ENCODE peak calls at places on chromosomes 13 and 19, in eight cellular contexts. F is hepatocyte, N is PC-3, W is OCI-LY7, V is MM.1S, D is HCT116, H is GM23248, P is SK-N-SH. Q is an unnamed sample. For H3K9me2, the result is how much of the 10 kb centered on the place peaks cover.

GRCh38 chr13:36997716-36998427 is 1.3 kb downstream of the ALG5 start:
- DNase-seq in F (no peak), N (no peak), W (no peak), V (no peak), D (no peak), H (peak), P (no peak), Q (no peak)

GRCh38 chr19:58450836-58451357 is 525 bp upstream of the ZNF324B start:
- DNase-seq in F (peak), N (peak), W (no peak), V (no peak), D (no peak), H (peak), P (no peak), Q (no peak)

GRCh38 chr19:13190781-13191540 is 40.8 kb downstream of the IER2 start:
- DNase-seq in F (peak), N (no peak), W (no peak), V (no peak), D (no peak), H (no peak), P (no peak), Q (no peak)

GRCh38 chr13:98405107-98405571 is 171.8 kb downstream of the STK24 start:
- DNase-seq in F (peak), N (no peak), W (no peak), V (no peak), D (no peak), H (peak), P (peak), Q (peak)

GRCh38 chr19:50896591-50897190 is 14.5 kb downstream of the KLK4 start:
- DNase-seq in F (peak), N (peak), W (peak), V (no peak), D (peak), H (peak), P (no peak), Q (no peak)

GRCh38 chr13:97133955-97134354 is 88.2 kb upstream of the MBNL2 start:
- DNase-seq in F (no peak), N (peak), W (no peak), V (no peak), D (no peak), H (no peak), P (no peak), Q (no peak)

GRCh38 chr13:114124921-114125320 is 7.5 kb downstream of the RASA3 start:
- DNase-seq in F (no peak), N (peak), W (no peak), V (no peak), D (no peak), H (peak), P (no peak), Q (no peak)

GRCh38 chr19:7924241-7924640 is 1.7 kb downstream of the CTXN1 start:
- DNase-seq in F (no peak), N (no peak), W (no peak), V (no peak), D (no peak), H (no peak), P (no peak), Q (no peak)

GRCh38 chr13:76886005-76886291 is 257 bp downstream of the KCTD12 start:
- DNase-seq in F (no peak), N (no peak), W (no peak), V (no peak), D (no peak), H (no peak), P (no peak), Q (no peak)

GRCh38 chr13:101013245-101013644 is 338.6 kb upstream of the TMTC4 start:
- DNase-seq in F (no peak), N (peak), W (no peak), V (no peak), D (no peak), H (peak), P (no peak), Q (no peak)

GRCh38 chr13:100881291-100881864 is 206.8 kb upstream of the TMTC4 start:
- DNase-seq in F (no peak), N (no peak), W (no peak), V (no peak), D (no peak), H (peak), P (peak), Q (no peak)

GRCh38 chr19:35928507-35928906 is 7.7 kb upstream of the LRFN3 start:
- DNase-seq in F (no peak), N (no peak), W (peak), V (no peak), D (no peak), H (no peak), P (no peak), Q (no peak)

GRCh38 chr13:55199132-55199531 is 1941.6 kb upstream of the PRR20A start:
- DNase-seq in F (peak), N (peak), W (no peak), V (no peak), D (no peak), H (no peak), P (no peak), Q (peak)

DNA sequence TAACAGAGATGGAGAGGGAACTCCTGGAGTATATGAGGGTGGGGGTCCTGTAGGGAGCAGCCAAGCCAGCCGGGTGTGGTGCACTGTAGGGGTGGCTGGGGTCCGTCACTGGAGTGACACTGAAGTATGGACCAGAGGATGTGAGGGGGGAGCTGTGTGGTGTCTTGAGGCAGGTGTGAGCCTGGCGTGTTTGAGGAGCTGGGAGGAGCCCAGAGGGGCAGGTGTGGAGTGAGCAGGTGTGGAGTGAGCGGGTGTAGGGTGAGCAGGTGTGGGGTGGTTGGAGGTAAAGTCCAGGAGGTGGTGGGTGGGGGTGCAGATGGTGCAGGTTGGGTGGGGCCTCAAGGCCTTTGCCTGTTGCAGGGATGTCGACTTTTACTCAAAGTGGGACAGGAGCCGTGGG is 5.9 kb downstream of the B3GNT8 start:
- DNase-seq in F (no peak), N (no peak), W (no peak), V (no peak), D (no peak), H (no peak), P (no peak), Q (no peak)
- H3K9me2 ChIP-seq in F (under half), N (under half), W (under half), V (under half), D (under half), H (under half), P (under half), Q (under half)

GRCh38 chr13:42275506-42275905 is 3.6 kb downstream of the AKAP11 start:
- DNase-seq in F (no peak), N (no peak), W (peak), V (no peak), D (no peak), H (no peak), P (no peak), Q (no peak)
- TF ChIP-seq EZH2phosphoT487 in F (no peak), N (no peak), W (no peak), V (no peak), D (no peak), H (no peak), P (no peak), Q (no peak)

DNA sequence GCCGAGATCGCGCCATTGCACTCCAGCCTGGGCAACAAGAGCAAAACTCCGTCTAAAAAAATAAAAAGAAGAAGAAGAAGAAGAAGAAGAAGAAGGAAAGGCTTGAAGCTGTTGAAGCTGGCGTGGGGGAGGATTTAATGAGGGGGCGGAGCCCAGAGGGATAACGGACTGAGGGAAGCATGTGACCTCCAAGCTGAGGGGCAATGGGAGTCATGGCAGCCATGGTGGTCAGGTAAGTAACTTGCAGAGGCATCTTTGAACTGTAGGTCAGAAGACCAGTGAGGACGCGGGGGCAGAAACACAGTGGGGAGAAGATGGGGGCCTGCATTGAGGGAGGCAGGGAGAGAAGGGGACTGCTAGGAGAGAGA is 13.3 kb downstream of the TMEM160 start:
- DNase-seq in F (no peak), N (peak), W (peak), V (no peak), D (no peak), H (peak), P (peak), Q (peak)
- H3K9me2 ChIP-seq in F (under half), N (under half), W (under half), V (under half), D (under half), H (under half), P (under half), Q (under half)

GRCh38 chr13:28699246-28699645 is 19.5 kb downstream of the SLC46A3 start:
- DNase-seq in F (no peak), N (no peak), W (no peak), V (no peak), D (no peak), H (no peak), P (no peak), Q (no peak)
- TF ChIP-seq EZH2phosphoT487 in F (no peak), N (no peak), W (no peak), V (no peak), D (no peak), H (no peak), P (no peak), Q (no peak)

GRCh38 chr19:10828981-10829821 is 6.8 kb downstream of the TMED1 start:
- DNase-seq in F (no peak), N (peak), W (peak), V (no peak), D (no peak), H (peak), P (peak), Q (peak)

GRCh38 chr19:10830370-10830769 is 5.6 kb downstream of the TMED1 start:
- DNase-seq in F (no peak), N (no peak), W (no peak), V (no peak), D (no peak), H (no peak), P (no peak), Q (no peak)

GRCh38 chr19:10831980-10832658 is 3.9 kb downstream of the TMED1 start:
- DNase-seq in F (no peak), N (no peak), W (no peak), V (no peak), D (no peak), H (no peak), P (no peak), Q (no peak)

GRCh38 chr19:10830941-10831779 is 4.9 kb downstream of the TMED1 start:
- DNase-seq in F (no peak), N (no peak), W (no peak), V (no peak), D (no peak), H (no peak), P (peak), Q (no peak)

GRCh38 chr19:10829967-10830366 is 6.0 kb downstream of the TMED1 start:
- DNase-seq in F (no peak), N (no peak), W (no peak), V (no peak), D (no peak), H (no peak), P (peak), Q (no peak)
- H3K9me2 ChIP-seq in F (under half), N (under half), W (under half), V (under half), D (under half), H (under half), P (under half), Q (under half)

GRCh38 chr19:623974-624373 is 9.4 kb downstream of the POLRMT start:
- DNase-seq in F (no peak), N (no peak), W (no peak), V (no peak), D (no peak), H (no peak), P (no peak), Q (no peak)
- TF ChIP-seq EZH2phosphoT487 in F (no peak), N (no peak), W (no peak), V (no peak), D (no peak), H (no peak), P (no peak), Q (no peak)

GRCh38 chr13:113089693-113090414 is 15.7 kb upstream of the F7 start:
- DNase-seq in F (no peak), N (no peak), W (no peak), V (no peak), D (no peak), H (no peak), P (no peak), Q (no peak)

GRCh38 chr13:113086991-113087922 is 18.3 kb upstream of the F7 start:
- DNase-seq in F (no peak), N (no peak), W (no peak), V (no peak), D (no peak), H (no peak), P (no peak), Q (no peak)

GRCh38 chr13:113087923-113088690 is 17.5 kb upstream of the F7 start:
- DNase-seq in F (no peak), N (no peak), W (no peak), V (no peak), D (no peak), H (no peak), P (no peak), Q (no peak)

GRCh38 chr13:113090415-113090770 is 15.2 kb upstream of the F7 start:
- DNase-seq in F (no peak), N (no peak), W (no peak), V (no peak), D (no peak), H (no peak), P (no peak), Q (peak)

GRCh38 chr13:113088691-113089020 is 16.9 kb upstream of the F7 start:
- DNase-seq in F (no peak), N (no peak), W (no peak), V (no peak), D (no peak), H (no peak), P (no peak), Q (no peak)
- H3K9me2 ChIP-seq in F (under half), N (under half), W (under half), V (under half), D (under half), H (under half), P (under half), Q (under half)

GRCh38 chr13:26719356-26719945 is 41.1 kb downstream of the GPR12 start:
- DNase-seq in F (no peak), N (peak), W (peak), V (no peak), D (no peak), H (peak), P (no peak), Q (peak)
- TF ChIP-seq EZH2phosphoT487 in F (no peak), N (no peak), W (no peak), V (no peak), D (no peak), H (no peak), P (no peak), Q (no peak)

GRCh38 chr19:21626924-21627697 is 121.7 kb downstream of the ZNF429 start:
- DNase-seq in F (no peak), N (no peak), W (no peak), V (no peak), D (no peak), H (no peak), P (no peak), Q (no peak)
- H3K9me2 ChIP-seq in F (under half), N (under half), W (under half), V (under half), D (under half), H (under half), P (under half), Q (under half)

GRCh38 chr19:42129399-42130253 is 2.6 kb downstream of the POU2F2 start:
- DNase-seq in F (no peak), N (no peak), W (peak), V (peak), D (no peak), H (peak), P (peak), Q (no peak)
- TF ChIP-seq EZH2phosphoT487 in F (no peak), N (no peak), W (no peak), V (no peak), D (no peak), H (no peak), P (no peak), Q (no peak)